ENCODE peak calls at places on chromosome 1, in seven cellular contexts. K, J, M, H, O, U and G are unnamed samples.

GRCh38 chr1:23402286-23403037 is 22.1 kb downstream of the TCEA3 start:
- DNase-seq in K (no peak), J (no peak), M (no peak), H (no peak), O (no peak), U (no peak), G (no peak)

GRCh38 chr1:36622741-36623648 is 140.3 kb upstream of the CSF3R start:
- DNase-seq in K (no peak), J (no peak), M (no peak), H (no peak), O (no peak), U (no peak), G (no peak)

GRCh38 chr1:33348194-33348593 is 27.3 kb upstream of the A3GALT2 start:
- DNase-seq in K (no peak), J (no peak), M (no peak), H (peak), O (no peak), U (no peak), G (no peak)

GRCh38 chr1:108865316-108865910 is 8.5 kb upstream of the AKNAD1 start:
- DNase-seq in K (no peak), J (no peak), M (no peak), H (no peak), O (no peak), U (no peak), G (no peak)

GRCh38 chr1:11134352-11135266 is 34.9 kb upstream of the EXOSC10 start:
- DNase-seq in K (no peak), J (no peak), M (peak), H (peak), O (no peak), U (peak), G (no peak)

GRCh38 chr1:12618661-12619395 is 818 bp upstream of the DHRS3 start:
- DNase-seq in K (peak), J (peak), M (peak), H (peak), O (peak), U (peak), G (peak)

GRCh38 chr1:16236091-16236494 is 890 bp downstream of the CPLANE2 start:
- DNase-seq in K (no peak), J (peak), M (peak), H (no peak), O (peak), U (peak), G (no peak)

GRCh38 chr1:244118087-244118761 is 67.1 kb downstream of the ZBTB18 start:
- DNase-seq in K (no peak), J (no peak), M (no peak), H (no peak), O (no peak), U (no peak), G (no peak)

GRCh38 chr1:12076425-12077005 is 13.4 kb downstream of the TNFRSF8 start:
- DNase-seq in K (no peak), J (no peak), M (no peak), H (no peak), O (no peak), U (peak), G (no peak)

GRCh38 chr1:47866631-47867446 is 130.3 kb downstream of the TRABD2B start:
- DNase-seq in K (no peak), J (no peak), M (no peak), H (no peak), O (no peak), U (no peak), G (no peak)

GRCh38 chr1:9735800-9736199 is 84.3 kb downstream of the PIK3CD start:
- DNase-seq in K (no peak), J (no peak), M (no peak), H (no peak), O (no peak), U (no peak), G (no peak)

GRCh38 chr1:26864610-26865480 is 1.9 kb downstream of the SFN start:
- DNase-seq in K (peak), J (peak), M (peak), H (peak), O (peak), U (peak), G (peak)

GRCh38 chr1:155277896-155278688 is 829 bp downstream of the HCN3 start:
- DNase-seq in K (peak), J (peak), M (peak), H (peak), O (peak), U (peak), G (peak)

GRCh38 chr1:25430666-25431494 is at the start of gene MACO1:
- DNase-seq in K (peak), J (peak), M (peak), H (peak), O (peak), U (peak), G (peak)

GRCh38 chr1:6205849-6206845 is at the start of gene RNF207:
- DNase-seq in K (peak), J (peak), M (peak), H (peak), O (no peak), U (peak), G (peak)

GRCh38 chr1:11080931-11081330 is 18.7 kb downstream of the EXOSC10 start:
- DNase-seq in K (no peak), J (no peak), M (no peak), H (no peak), O (no peak), U (no peak), G (peak)

GRCh38 chr1:45065083-45065482 is 53.0 kb downstream of the UROD start:
- DNase-seq in K (no peak), J (no peak), M (no peak), H (no peak), O (no peak), U (peak), G (no peak)

GRCh38 chr1:83573776-83574175 is 425.2 kb downstream of the TTLL7 start:
- DNase-seq in K (no peak), J (no peak), M (no peak), H (no peak), O (no peak), U (peak), G (no peak)

GRCh38 chr1:160868141-160868540 is 5.5 kb upstream of the CD244 start:
- DNase-seq in K (no peak), J (no peak), M (no peak), H (no peak), O (no peak), U (no peak), G (no peak)

GRCh38 chr1:39204441-39205081 is at the start of gene MACF1:
- DNase-seq in K (no peak), J (no peak), M (peak), H (peak), O (peak), U (peak), G (peak)

GRCh38 chr1:25017436-25018109 is 87.5 kb upstream of the RUNX3 start:
- DNase-seq in K (no peak), J (no peak), M (peak), H (peak), O (no peak), U (no peak), G (peak)

GRCh38 chr1:78032964-78033796 is 12.6 kb upstream of the GIPC2 start:
- DNase-seq in K (no peak), J (no peak), M (no peak), H (no peak), O (no peak), U (no peak), G (no peak)

GRCh38 chr1:232555581-232556189 is 74.2 kb downstream of the SIPA1L2 start:
- DNase-seq in K (no peak), J (no peak), M (no peak), H (no peak), O (no peak), U (no peak), G (no peak)

GRCh38 chr1:196651637-196652215 is at the start of gene CFH:
- DNase-seq in K (no peak), J (no peak), M (peak), H (peak), O (no peak), U (peak), G (no peak)

GRCh38 chr1:115465802-115466363 is 127.8 kb upstream of the NGF start:
- DNase-seq in K (no peak), J (no peak), M (no peak), H (no peak), O (no peak), U (no peak), G (no peak)

GRCh38 chr1:29672416-29672815 is 436.1 kb downstream of the PTPRU start:
- DNase-seq in K (no peak), J (no peak), M (no peak), H (no peak), O (no peak), U (no peak), G (no peak)

GRCh38 chr1:205247130-205247921 is 19.6 kb downstream of the TMCC2 start:
- DNase-seq in K (no peak), J (no peak), M (no peak), H (no peak), O (no peak), U (peak), G (peak)

GRCh38 chr1:44460107-44460885 is 55.2 kb downstream of the RNF220 start:
- DNase-seq in K (no peak), J (no peak), M (no peak), H (no peak), O (peak), U (no peak), G (no peak)

GRCh38 chr1:42419449-42419848 is 36.4 kb downstream of the ZMYND12 start:
- DNase-seq in K (no peak), J (no peak), M (no peak), H (peak), O (no peak), U (peak), G (peak)

GRCh38 chr1:8347635-8348034 is 29.7 kb downstream of the SLC45A1 start:
- DNase-seq in K (no peak), J (no peak), M (no peak), H (no peak), O (no peak), U (peak), G (peak)

GRCh38 chr1:41245659-41246058 is 3.6 kb upstream of the SCMH1 start:
- DNase-seq in K (no peak), J (no peak), M (no peak), H (no peak), O (no peak), U (no peak), G (no peak)

GRCh38 chr1:3306583-3307285 is 147.7 kb upstream of the ARHGEF16 start:
- DNase-seq in K (no peak), J (no peak), M (no peak), H (peak), O (no peak), U (peak), G (no peak)

GRCh38 chr1:119225270-119225669 is 84.8 kb upstream of the WARS2 start:
- DNase-seq in K (no peak), J (no peak), M (no peak), H (no peak), O (no peak), U (peak), G (no peak)

GRCh38 chr1:164671597-164672327 is 112.8 kb downstream of the PBX1 start:
- DNase-seq in K (no peak), J (no peak), M (no peak), H (peak), O (no peak), U (peak), G (no peak)

GRCh38 chr1:223223091-223223995 is 80.3 kb upstream of the TLR5 start:
- DNase-seq in K (no peak), J (no peak), M (no peak), H (no peak), O (no peak), U (peak), G (no peak)

GRCh38 chr1:3886691-3887090 is 13.4 kb downstream of the C1orf174 start:
- DNase-seq in K (no peak), J (no peak), M (no peak), H (no peak), O (no peak), U (peak), G (peak)